ENCODE peak calls at places on chromosomes 6 and 20, in six cellular contexts. M is A549, Q is GM12878, D is HepG2, T is H1, K is K562. R is an unnamed sample.

GRCh38 chr6:10541591-10541990 is 20.4 kb downstream of the GCNT2 start:
- DNase-seq in M (no peak), T (no peak), K (no peak), D (no peak), Q (no peak), R (no peak)

GRCh38 chr20:63580796-63581461 is 6.9 kb upstream of the HELZ2 start:
- DNase-seq in Q (no peak), T (no peak), M (peak), D (peak), K (peak), R (peak)

GRCh38 chr20:1757072-1757471 is 99.5 kb upstream of the SIRPG start:
- DNase-seq in T (no peak), M (no peak), Q (no peak), D (no peak), K (no peak), R (no peak)

GRCh38 chr6:33670971-33671370 is 40.5 kb downstream of the UQCC2 start:
- DNase-seq in D (no peak), Q (no peak), K (peak), M (no peak), T (peak), R (no peak)

GRCh38 chr6:54754406-54754805 is 92.2 kb upstream of the FAM83B start:
- DNase-seq in T (no peak), M (no peak), K (no peak), D (no peak), Q (no peak), R (no peak)

GRCh38 chr6:149012040-149012545 is 265.3 kb downstream of the UST start:
- DNase-seq in M (peak), K (no peak), Q (no peak), T (no peak), D (no peak), R (no peak)

GRCh38 chr20:13149371-13149770 is 71.7 kb upstream of the ISM1 start:
- DNase-seq in M (no peak), K (no peak), D (no peak), T (no peak), Q (no peak), R (no peak)

GRCh38 chr6:16343593-16343992 is 105.2 kb downstream of the GMPR start:
- DNase-seq in T (no peak), M (no peak), D (no peak), K (no peak), Q (no peak), R (no peak)

GRCh38 chr20:32963176-32963575 is 41.1 kb downstream of the SUN5 start:
- DNase-seq in D (no peak), T (no peak), K (peak), M (no peak), Q (no peak), R (peak)

GRCh38 chr20:43941476-43942212 is 27.0 kb downstream of the TOX2 start:
- DNase-seq in K (no peak), D (no peak), Q (no peak), T (no peak), M (peak), R (no peak)

GRCh38 chr6:41053056-41053455 is at the start of gene APOBEC2:
- DNase-seq in T (no peak), M (no peak), Q (no peak), D (no peak), K (no peak), R (no peak)

GRCh38 chr20:45300961-45301360 is 5.7 kb upstream of the RBPJL start:
- DNase-seq in Q (no peak), M (peak), K (peak), D (peak), T (peak), R (peak)
- TF ChIP-seq CHD2 in Q (no peak), M (no peak), K (no peak), D (no peak), T (no peak), R (no peak)

GRCh38 chr6:46486186-46486585 is 5.1 kb downstream of the RCAN2 start:
- DNase-seq in D (peak), Q (no peak), T (no peak), K (no peak), M (no peak), R (no peak)

GRCh38 chr6:46491789-46492547 is 719 bp upstream of the RCAN2 start:
- DNase-seq in Q (no peak), D (peak), K (no peak), M (peak), T (peak), R (peak)

GRCh38 chr6:46491201-46491788 is at the start of gene RCAN2:
- DNase-seq in T (peak), K (peak), M (peak), Q (no peak), D (peak), R (peak)

DNA sequence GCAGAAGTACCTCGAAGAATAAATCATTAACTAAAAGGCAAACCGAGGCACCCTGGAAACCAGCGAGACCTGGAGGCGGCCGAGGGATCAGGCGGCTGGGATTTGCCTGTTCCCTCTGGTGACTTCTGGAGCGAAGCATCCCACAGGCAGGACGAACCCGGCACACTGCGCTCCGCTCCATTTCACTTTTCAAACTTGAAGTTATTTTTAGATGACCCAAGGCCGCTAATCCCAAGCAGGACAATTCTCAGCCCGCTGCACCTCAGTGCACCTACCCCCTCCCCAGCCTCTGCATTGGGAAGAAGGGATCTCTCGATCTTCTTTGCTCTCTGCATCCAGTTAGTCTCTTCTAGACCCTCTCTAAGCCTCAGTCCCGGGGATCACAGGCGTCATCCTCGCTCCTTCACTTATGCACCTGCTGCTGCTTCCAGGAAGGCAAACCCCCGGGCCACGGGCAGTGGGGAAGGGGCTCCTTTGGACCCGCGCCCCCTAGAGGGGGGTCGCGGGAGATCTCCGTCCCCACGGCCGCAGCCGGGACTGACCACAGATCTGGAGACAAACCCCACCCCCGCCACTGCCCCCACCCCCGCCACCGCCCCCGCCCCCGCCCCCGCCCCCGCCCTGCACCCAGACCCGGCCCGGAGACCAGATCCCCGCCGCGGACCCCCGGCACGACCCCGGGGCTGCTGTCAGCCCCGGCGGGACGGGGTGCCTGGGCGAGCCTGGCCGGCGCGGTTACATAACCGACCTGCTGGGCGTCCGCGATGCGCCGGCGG is 636 bp downstream of the RCAN2 start:
- DNase-seq in K (peak), T (peak), D (no peak), Q (no peak), M (no peak), R (peak)
- TF ChIP-seq CTCF in K (no peak), T (peak), D (peak), Q (no peak), M (no peak), R (peak)

DNA sequence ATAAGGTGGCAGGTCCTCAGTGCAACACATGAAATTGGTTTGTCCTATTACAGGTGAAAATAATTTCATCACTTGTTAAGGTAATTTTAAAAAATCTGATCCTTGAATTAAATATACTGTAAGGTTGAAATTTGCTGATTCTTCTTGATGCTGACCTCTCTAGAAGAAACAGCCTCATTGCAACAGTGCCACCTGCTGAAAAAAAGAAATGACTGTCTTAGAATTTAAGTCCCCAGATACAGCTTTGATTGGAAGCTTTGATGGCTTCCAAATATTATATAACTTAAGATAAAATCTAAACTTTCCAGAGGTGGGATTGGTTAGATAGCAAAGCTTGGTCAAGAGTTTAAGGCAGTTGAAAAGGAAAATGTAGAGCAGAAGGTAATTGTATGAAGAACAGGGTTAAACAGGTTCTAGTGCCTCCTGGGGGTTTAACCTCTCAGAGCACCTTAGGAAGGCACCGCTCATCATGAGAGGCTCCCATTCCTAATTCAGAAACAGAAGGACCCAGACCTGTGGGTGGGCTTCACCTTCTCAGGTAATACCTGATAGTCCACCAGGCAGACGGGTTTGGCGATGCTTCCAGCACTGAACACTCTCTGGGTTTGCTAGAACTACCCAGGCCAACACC is 401.0 kb downstream of the PAX1 start:
- DNase-seq in D (peak), T (no peak), K (no peak), M (peak), Q (no peak), R (peak)
- TF ChIP-seq CHD2 in D (no peak), T (no peak), K (no peak), M (no peak), Q (no peak), R (no peak)

DNA sequence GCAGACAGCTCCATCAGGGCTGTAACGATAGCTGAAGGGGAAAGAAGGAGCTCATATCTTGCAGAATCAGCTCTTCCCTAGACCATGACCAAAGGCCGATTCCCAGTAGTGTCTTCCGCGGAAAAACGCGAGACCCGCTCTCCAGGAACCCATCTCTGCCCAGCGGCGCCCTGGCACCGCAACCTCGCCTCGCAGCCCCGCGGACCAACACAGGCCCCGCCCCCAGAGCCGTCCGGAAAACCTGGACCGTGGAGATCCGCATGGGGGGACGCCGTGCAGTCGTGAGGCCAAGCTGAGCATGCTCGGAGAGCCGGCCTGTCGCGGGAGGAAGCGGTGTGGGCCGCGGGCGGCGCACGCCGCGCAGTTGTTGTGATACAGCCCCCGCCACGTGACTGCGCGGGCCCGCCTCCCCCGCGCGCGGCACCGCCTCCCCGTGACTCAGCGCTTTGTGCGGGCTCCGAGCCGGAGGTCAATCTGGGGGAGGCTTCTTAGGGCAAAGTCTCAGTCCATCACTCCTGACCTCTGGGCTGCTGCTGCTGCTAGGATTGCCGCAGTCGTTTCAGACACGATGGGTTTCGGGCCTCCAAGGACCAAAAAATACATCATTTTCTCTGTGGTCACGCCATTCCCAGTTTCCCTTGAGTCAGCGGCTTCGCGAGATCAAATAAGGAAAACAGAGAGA is 3.1 kb upstream of the GCLC start:
- DNase-seq in T (peak), K (peak), M (peak), D (peak), Q (peak), R (peak)
- TF ChIP-seq CTCF in T (no peak), K (peak), M (no peak), D (peak), Q (no peak), R (no peak)

GRCh38 chr6:96468681-96469224 is 52.9 kb upstream of the UFL1 start:
- DNase-seq in T (no peak), M (no peak), K (no peak), D (no peak), Q (no peak), R (no peak)
- TF ChIP-seq CHD2 in T (no peak), M (no peak), K (no peak), D (no peak), Q (no peak), R (no peak)

GRCh38 chr6:127302728-127303675 is 36.3 kb downstream of the RNF146 start:
- DNase-seq in Q (no peak), M (peak), K (peak), T (no peak), D (peak), R (peak)
- TF ChIP-seq CTCF in Q (peak), M (peak), K (peak), T (peak), D (peak), R (peak)